ENCODE peak calls at places on chromosomes 12 and 14, in ten cellular contexts. B, X, M, S, J, Z, H, T, G and W are unnamed samples.

GRCh38 chr12:95440401-95440800 is 33.6 kb upstream of the METAP2 start:
- DNase-seq in B (no peak), X (no peak), M (no peak), S (no peak), J (no peak), Z (no peak), H (no peak), T (no peak), G (no peak), W (no peak)

GRCh38 chr12:79555006-79555925 is 135.5 kb downstream of the PAWR start:
- DNase-seq in B (peak), X (no peak), M (no peak), S (no peak), J (no peak), Z (no peak), H (peak), T (no peak), G (no peak), W (no peak)

GRCh38 chr12:67541625-67541991 is 106.9 kb upstream of the DYRK2 start:
- DNase-seq in B (no peak), X (peak), M (no peak), S (no peak), J (no peak), Z (no peak), H (no peak), T (no peak), G (no peak), W (no peak)

GRCh38 chr14:100557658-100558057 is 29.6 kb downstream of the BEGAIN start:
- DNase-seq in B (peak), X (no peak), M (no peak), S (no peak), J (no peak), Z (no peak), H (no peak), T (no peak), G (no peak), W (no peak)

GRCh38 chr14:93536945-93537344 is 106.2 kb downstream of the UNC79 start:
- DNase-seq in B (peak), X (no peak), M (no peak), S (no peak), J (no peak), Z (no peak), H (no peak), T (no peak), G (no peak), W (no peak)

GRCh38 chr12:57622293-57623245 is 10.4 kb downstream of the B4GALNT1 start:
- DNase-seq in B (no peak), X (no peak), M (no peak), S (no peak), J (no peak), Z (no peak), H (no peak), T (no peak), G (no peak), W (no peak)

GRCh38 chr12:127779301-127780045 is 487.5 kb upstream of the TMEM132C start:
- DNase-seq in B (peak), X (no peak), M (no peak), S (no peak), J (no peak), Z (no peak), H (no peak), T (no peak), G (no peak), W (no peak)

GRCh38 chr12:118102070-118102469 is 1.7 kb downstream of the VSIG10 start:
- DNase-seq in B (peak), X (no peak), M (peak), S (no peak), J (no peak), Z (peak), H (peak), T (no peak), G (no peak), W (no peak)

GRCh38 chr12:2311001-2311778 is 258.4 kb downstream of the CACNA1C start:
- DNase-seq in B (no peak), X (no peak), M (no peak), S (no peak), J (peak), Z (no peak), H (no peak), T (peak), G (no peak), W (peak)

GRCh38 chr12:68959457-68960161 is 26.6 kb upstream of the CPM start:
- DNase-seq in B (no peak), X (no peak), M (no peak), S (no peak), J (no peak), Z (no peak), H (no peak), T (no peak), G (no peak), W (no peak)

GRCh38 chr14:63891148-63891964 is 38.6 kb downstream of the SYNE2 start:
- DNase-seq in B (peak), X (no peak), M (no peak), S (no peak), J (no peak), Z (no peak), H (no peak), T (no peak), G (peak), W (no peak)
- H3K4me3 ChIP-seq in B (no peak), X (no peak), M (no peak), S (no peak), J (no peak), Z (no peak), H (no peak), T (no peak), G (no peak), W (no peak)

GRCh38 chr14:36508418-36509051 is 11.5 kb downstream of the NKX2-1 start:
- DNase-seq in B (peak), X (peak), M (peak), S (no peak), J (no peak), Z (no peak), H (no peak), T (no peak), G (no peak), W (no peak)
- H3K4me3 ChIP-seq in B (no peak), X (no peak), M (peak), S (no peak), J (no peak), Z (no peak), H (no peak), T (no peak), G (peak), W (no peak)

GRCh38 chr14:104969741-104970230 is 8.4 kb downstream of the AHNAK2 start:
- DNase-seq in B (no peak), X (no peak), M (no peak), S (no peak), J (no peak), Z (peak), H (no peak), T (no peak), G (no peak), W (no peak)
- H3K4me3 ChIP-seq in B (no peak), X (peak), M (no peak), S (peak), J (peak), Z (no peak), H (peak), T (peak), G (no peak), W (peak)

DNA sequence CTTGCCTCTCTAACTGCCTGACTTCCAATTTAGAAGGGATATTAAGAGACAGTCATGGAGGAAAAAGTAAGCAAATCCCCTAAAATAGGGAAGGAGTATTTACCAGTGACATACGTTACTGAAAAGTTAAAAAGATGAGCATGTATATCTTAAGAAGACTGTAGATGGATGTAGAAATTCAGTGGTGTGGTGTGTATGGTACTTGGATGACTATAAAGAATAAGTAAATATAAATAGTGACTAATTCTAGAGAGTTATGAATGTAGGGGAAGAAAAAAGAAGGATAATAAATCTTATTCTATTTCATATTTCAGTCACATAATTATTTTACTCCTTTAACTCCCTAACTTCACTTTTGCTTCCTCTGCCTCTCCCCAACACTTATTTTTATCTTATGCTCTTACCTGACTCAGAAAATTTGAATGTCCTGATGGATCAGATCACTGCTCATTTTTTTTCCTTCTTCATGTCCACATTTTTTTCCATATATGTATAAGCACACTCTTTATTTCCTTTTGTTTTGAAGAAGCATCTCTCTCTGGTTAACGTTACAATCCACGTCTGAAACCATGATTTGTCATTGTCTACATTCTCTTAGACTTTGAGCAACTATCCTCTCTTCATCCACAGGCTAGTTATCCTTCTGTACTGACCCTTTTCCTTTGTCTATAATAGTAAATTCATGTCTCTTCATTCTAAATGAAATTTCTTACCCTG is 422.7 kb upstream of the SYT1 start:
- DNase-seq in B (no peak), X (no peak), M (no peak), S (no peak), J (no peak), Z (no peak), H (no peak), T (no peak), G (no peak), W (no peak)
- H3K4me3 ChIP-seq in B (no peak), X (no peak), M (no peak), S (no peak), J (no peak), Z (no peak), H (no peak), T (no peak), G (no peak), W (no peak)

GRCh38 chr14:50957296-50957695 is 13.0 kb upstream of the PYGL start:
- DNase-seq in B (no peak), X (no peak), M (no peak), S (no peak), J (no peak), Z (no peak), H (no peak), T (no peak), G (no peak), W (no peak)
- H3K4me3 ChIP-seq in B (no peak), X (no peak), M (no peak), S (no peak), J (no peak), Z (no peak), H (no peak), T (no peak), G (no peak), W (no peak)

GRCh38 chr14:39085933-39086332 is 17.1 kb downstream of the SEC23A start:
- DNase-seq in B (peak), X (no peak), M (no peak), S (no peak), J (no peak), Z (no peak), H (no peak), T (no peak), G (no peak), W (no peak)

GRCh38 chr14:39083127-39083526 is 19.9 kb downstream of the SEC23A start:
- DNase-seq in B (peak), X (no peak), M (no peak), S (no peak), J (no peak), Z (no peak), H (no peak), T (no peak), G (no peak), W (no peak)

DNA sequence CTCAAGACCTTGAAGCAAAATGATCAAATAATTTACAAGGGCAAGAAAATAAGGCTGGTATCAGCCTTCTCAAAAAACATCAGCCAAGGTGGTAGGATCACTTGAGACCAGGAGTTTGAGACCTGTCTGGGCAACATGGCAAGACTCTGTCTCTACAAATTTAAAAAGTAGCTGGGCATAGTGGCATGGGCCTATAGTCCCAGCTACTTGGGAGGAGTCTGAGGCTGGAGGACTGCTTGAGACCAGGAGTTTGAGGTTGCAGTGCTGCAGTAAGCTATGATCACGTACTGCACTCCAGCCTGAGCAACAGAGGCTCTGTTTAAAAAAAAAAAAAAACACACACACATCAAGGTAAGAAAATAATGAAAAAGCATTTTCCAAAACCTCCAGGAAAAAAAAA is 22.1 kb downstream of the SEC23A start:
- DNase-seq in B (no peak), X (no peak), M (no peak), S (no peak), J (no peak), Z (no peak), H (no peak), T (no peak), G (no peak), W (no peak)
- H3K4me3 ChIP-seq in B (no peak), X (no peak), M (no peak), S (no peak), J (no peak), Z (no peak), H (no peak), T (no peak), G (no peak), W (no peak)

DNA sequence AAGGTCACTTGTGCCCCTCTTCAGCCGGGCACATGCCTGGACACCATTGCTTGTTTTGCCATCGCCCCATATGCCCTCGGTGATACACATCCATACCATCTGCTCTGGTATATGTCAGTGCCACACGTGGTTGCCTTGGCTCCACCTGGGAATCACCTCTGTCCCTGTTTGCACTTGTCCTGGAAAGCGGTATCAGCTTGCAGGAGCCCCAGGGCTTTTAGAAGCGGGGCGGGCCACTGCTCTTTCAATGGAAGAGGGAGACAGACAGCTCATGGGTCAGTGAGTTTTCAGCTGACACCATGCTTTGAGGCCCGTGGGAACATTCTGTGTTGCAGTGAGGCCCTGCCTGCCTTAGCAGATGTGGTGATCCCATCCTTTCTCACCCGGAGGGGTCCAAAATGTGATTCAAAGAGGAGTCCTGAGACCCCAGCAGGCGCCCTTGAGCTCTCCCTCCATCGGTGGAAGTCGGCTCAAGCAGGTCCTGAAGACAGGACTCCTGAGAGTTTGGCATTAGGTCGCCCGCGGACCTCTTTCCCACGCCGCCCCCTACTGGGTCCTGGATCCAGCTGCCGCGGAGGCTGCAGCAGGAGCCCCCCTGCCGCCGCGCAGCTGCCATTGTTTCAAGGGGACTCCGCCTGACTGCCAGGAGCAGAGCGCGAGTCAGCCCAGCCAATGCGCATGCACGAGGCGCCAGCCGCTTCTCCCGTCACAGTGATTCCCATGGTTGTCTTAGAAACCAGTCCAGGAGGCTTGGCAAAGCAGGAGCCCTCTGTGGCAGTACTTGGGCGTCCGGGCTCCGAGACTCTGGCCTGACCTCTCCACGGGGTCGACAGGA is 773.2 kb upstream of the ALG10B start:
- DNase-seq in B (no peak), X (no peak), M (no peak), S (no peak), J (no peak), Z (no peak), H (no peak), T (no peak), G (no peak), W (no peak)
- H3K4me3 ChIP-seq in B (no peak), X (no peak), M (no peak), S (no peak), J (no peak), Z (no peak), H (no peak), T (no peak), G (no peak), W (no peak)